ENCODE peak calls at places on chromosomes 11 and 22, in ten cellular contexts. One of them, this sample, is unnamed.

GRCh38 chr11:587978-588380 is 11.7 kb downstream of the PHRF1 start:
- DNase-seq in GM18507: no peak
- DNase-seq in BJ: no peak
- DNase-seq in WTC11: no peak
- DNase-seq in AML-193: peak; percentile 21
- DNase-seq in T follicular helper cell: peak; percentile 69
- DNase-seq in choroid plexus epithelial cell: peak; percentile 93
- DNase-seq in activated T-cell treated with anti-CD3 and anti-CD28 coated beads for 48 hours: peak; percentile 60
- DNase-seq in IMR-90: peak; percentile 58
- DNase-seq in HFF-Myc: no peak
- DNase-seq in this sample: peak; percentile 93

GRCh38 chr11:130677486-130678153 is 229.2 kb downstream of the ADAMTS15 start:
- DNase-seq in GM18507: no peak
- DNase-seq in BJ: peak; percentile 65
- DNase-seq in WTC11: peak; percentile 48
- DNase-seq in AML-193: no peak
- DNase-seq in T follicular helper cell: no peak
- DNase-seq in choroid plexus epithelial cell: peak; percentile 95
- DNase-seq in activated T-cell treated with anti-CD3 and anti-CD28 coated beads for 48 hours: no peak
- DNase-seq in IMR-90: peak; percentile 70
- DNase-seq in HFF-Myc: peak; percentile 46
- DNase-seq in this sample: no peak

GRCh38 chr22:36311386-36312085 is 58.6 kb downstream of the APOL1 start:
- DNase-seq in GM18507: no peak
- DNase-seq in BJ: no peak
- DNase-seq in WTC11: no peak
- DNase-seq in AML-193: no peak
- DNase-seq in T follicular helper cell: no peak
- DNase-seq in choroid plexus epithelial cell: no peak
- DNase-seq in activated T-cell treated with anti-CD3 and anti-CD28 coated beads for 48 hours: no peak
- DNase-seq in IMR-90: peak; percentile 37
- DNase-seq in HFF-Myc: no peak
- DNase-seq in this sample: no peak

GRCh38 chr22:35231585-35232084 is 25.7 kb upstream of the HMGXB4 start:
- DNase-seq in GM18507: peak; percentile 54
- DNase-seq in BJ: no peak
- DNase-seq in WTC11: peak; percentile 85
- DNase-seq in AML-193: peak; percentile 57
- DNase-seq in T follicular helper cell: peak; percentile 54
- DNase-seq in choroid plexus epithelial cell: peak; percentile 81
- DNase-seq in activated T-cell treated with anti-CD3 and anti-CD28 coated beads for 48 hours: peak; percentile 60
- DNase-seq in IMR-90: peak; percentile 55
- DNase-seq in HFF-Myc: no peak
- DNase-seq in this sample: peak; percentile 79

GRCh38 chr11:43825217-43825816 is 55.3 kb upstream of the ALKBH3 start:
- DNase-seq in GM18507: no peak
- DNase-seq in BJ: no peak
- DNase-seq in WTC11: no peak
- DNase-seq in AML-193: peak; percentile 31
- DNase-seq in T follicular helper cell: no peak
- DNase-seq in choroid plexus epithelial cell: peak; percentile 70
- DNase-seq in activated T-cell treated with anti-CD3 and anti-CD28 coated beads for 48 hours: no peak
- DNase-seq in IMR-90: peak; percentile 35
- DNase-seq in HFF-Myc: no peak
- DNase-seq in this sample: peak; percentile 23

GRCh38 chr22:49616356-49617231 is 211.1 kb downstream of the BRD1 start:
- DNase-seq in GM18507: no peak
- DNase-seq in BJ: no peak
- DNase-seq in WTC11: peak; percentile 23
- DNase-seq in AML-193: no peak
- DNase-seq in T follicular helper cell: no peak
- DNase-seq in choroid plexus epithelial cell: no peak
- DNase-seq in activated T-cell treated with anti-CD3 and anti-CD28 coated beads for 48 hours: no peak
- DNase-seq in IMR-90: no peak
- DNase-seq in HFF-Myc: no peak
- DNase-seq in this sample: no peak

GRCh38 chr11:76579047-76579751 is 91.3 kb downstream of the LRRC32 start:
- DNase-seq in GM18507: no peak
- DNase-seq in BJ: no peak
- DNase-seq in WTC11: peak; percentile 50
- DNase-seq in AML-193: no peak
- DNase-seq in T follicular helper cell: no peak
- DNase-seq in choroid plexus epithelial cell: peak; percentile 81
- DNase-seq in activated T-cell treated with anti-CD3 and anti-CD28 coated beads for 48 hours: no peak
- DNase-seq in IMR-90: no peak
- DNase-seq in HFF-Myc: no peak
- DNase-seq in this sample: peak; percentile 26

GRCh38 chr11:14973621-14974020 is 1.5 kb upstream of the CALCA start:
- DNase-seq in GM18507: no peak
- DNase-seq in BJ: no peak
- DNase-seq in WTC11: peak; percentile 53
- DNase-seq in AML-193: no peak
- DNase-seq in T follicular helper cell: no peak
- DNase-seq in choroid plexus epithelial cell: peak; percentile 22
- DNase-seq in activated T-cell treated with anti-CD3 and anti-CD28 coated beads for 48 hours: peak; percentile 26
- DNase-seq in IMR-90: peak; percentile 4
- DNase-seq in HFF-Myc: no peak
- DNase-seq in this sample: no peak

GRCh38 chr11:60862171-60862570 is 5.2 kb upstream of the ZP1 start:
- DNase-seq in GM18507: no peak
- DNase-seq in BJ: no peak
- DNase-seq in WTC11: no peak
- DNase-seq in AML-193: no peak
- DNase-seq in T follicular helper cell: no peak
- DNase-seq in choroid plexus epithelial cell: no peak
- DNase-seq in activated T-cell treated with anti-CD3 and anti-CD28 coated beads for 48 hours: no peak
- DNase-seq in IMR-90: no peak
- DNase-seq in HFF-Myc: no peak
- DNase-seq in this sample: no peak

GRCh38 chr11:66100272-66101037 is 30.4 kb downstream of the PACS1 start:
- DNase-seq in GM18507: peak; percentile 45
- DNase-seq in BJ: no peak
- DNase-seq in WTC11: no peak
- DNase-seq in AML-193: peak; percentile 54
- DNase-seq in T follicular helper cell: peak; percentile 62
- DNase-seq in choroid plexus epithelial cell: peak; percentile 24
- DNase-seq in activated T-cell treated with anti-CD3 and anti-CD28 coated beads for 48 hours: peak; percentile 43
- DNase-seq in IMR-90: no peak
- DNase-seq in HFF-Myc: no peak
- DNase-seq in this sample: peak; percentile 32